ENCODE peak calls at places on chromosomes 13 and 19, in six cellular contexts. R is pancreas, F is heart right ventricle, Q is left ventricle myocardium inferior, A is A549, L is IMR-90. D is an unnamed sample. For H3K9me3, the result is how much of the 10 kb centered on the place peaks cover.

GRCh38 chr19:44672226-44672625 is 944 bp downstream of the CEACAM19 start:
- DNase-seq in R (no peak), F (no peak), Q (no peak), A (no peak), L (no peak), D (no peak)

GRCh38 chr19:44820648-44821609 is 12.0 kb downstream of the BCAM start:
- DNase-seq in R (no peak), F (peak), Q (peak), A (no peak), L (no peak), D (peak)

GRCh38 chr19:18118420-18119242 is 21.1 kb downstream of the MAST3 start:
- DNase-seq in R (no peak), F (no peak), Q (no peak), A (no peak), L (peak), D (no peak)

GRCh38 chr13:113589961-113590339 is 5.4 kb downstream of the TFDP1 start:
- DNase-seq in R (no peak), F (no peak), Q (no peak), A (no peak), L (no peak), D (no peak)

GRCh38 chr13:99947666-99948065 is 23.9 kb downstream of the ZIC5 start:
- DNase-seq in R (no peak), F (no peak), Q (no peak), A (no peak), L (no peak), D (no peak)

GRCh38 chr13:43411741-43412140 is 375.0 kb downstream of the ENOX1 start:
- DNase-seq in R (no peak), F (peak), Q (peak), A (no peak), L (peak), D (no peak)

GRCh38 chr13:40235160-40235796 is 431.2 kb downstream of the FOXO1 start:
- DNase-seq in R (no peak), F (no peak), Q (no peak), A (no peak), L (no peak), D (no peak)

GRCh38 chr13:110444226-110444653 is 117.3 kb downstream of the RAB20 start:
- DNase-seq in R (no peak), F (no peak), Q (peak), A (no peak), L (peak), D (no peak)

GRCh38 chr19:8451885-8452284 is 7.1 kb downstream of the HNRNPM start:
- DNase-seq in R (no peak), F (no peak), Q (no peak), A (peak), L (peak), D (no peak)

GRCh38 chr19:37948362-37948761 is 41.4 kb downstream of the SIPA1L3 start:
- DNase-seq in R (no peak), F (no peak), Q (no peak), A (no peak), L (no peak), D (no peak)

GRCh38 chr19:29311391-29311790 is 98.4 kb upstream of the UQCRFS1 start:
- DNase-seq in R (no peak), F (no peak), Q (no peak), A (no peak), L (no peak), D (no peak)

GRCh38 chr19:45497791-45498190 is 452 bp upstream of the PPM1N start:
- DNase-seq in R (no peak), F (no peak), Q (no peak), A (no peak), L (no peak), D (no peak)

GRCh38 chr13:45691667-45692066 is 10.5 kb upstream of the CBY2 start:
- DNase-seq in R (no peak), F (no peak), Q (no peak), A (no peak), L (no peak), D (no peak)

GRCh38 chr13:66210677-66211076 is 1019.5 kb downstream of the PCDH9 start:
- DNase-seq in R (no peak), F (no peak), Q (no peak), A (peak), L (peak), D (no peak)

GRCh38 chr19:4018140-4018613 is 10.6 kb downstream of the PIAS4 start:
- DNase-seq in R (no peak), F (no peak), Q (no peak), A (no peak), L (no peak), D (no peak)

GRCh38 chr13:59178344-59178743 is 985.4 kb downstream of the DIAPH3 start:
- DNase-seq in R (no peak), F (no peak), Q (no peak), A (no peak), L (peak), D (no peak)

GRCh38 chr19:14563989-14564650 is 7.7 kb downstream of the NDUFB7 start:
- DNase-seq in R (no peak), F (peak), Q (no peak), A (peak), L (no peak), D (no peak)

GRCh38 chr13:33739254-33739653 is 78.7 kb upstream of the RFC3 start:
- DNase-seq in R (no peak), F (no peak), Q (no peak), A (no peak), L (no peak), D (no peak)

GRCh38 chr13:111850976-111851375 is 216.0 kb upstream of the SOX1 start:
- DNase-seq in R (no peak), F (no peak), Q (no peak), A (no peak), L (no peak), D (no peak)

GRCh38 chr19:18898081-18898532 is 2.1 kb upstream of the CERS1 start:
- DNase-seq in R (no peak), F (no peak), Q (no peak), A (no peak), L (no peak), D (no peak)

GRCh38 chr13:96252903-96253302 is 163.0 kb downstream of the HS6ST3 start:
- DNase-seq in R (no peak), F (no peak), Q (no peak), A (no peak), L (no peak), D (no peak)

GRCh38 chr19:18254546-18255500 is 19.4 kb downstream of the IQCN start:
- DNase-seq in R (peak), F (no peak), Q (no peak), A (no peak), L (no peak), D (no peak)

DNA sequence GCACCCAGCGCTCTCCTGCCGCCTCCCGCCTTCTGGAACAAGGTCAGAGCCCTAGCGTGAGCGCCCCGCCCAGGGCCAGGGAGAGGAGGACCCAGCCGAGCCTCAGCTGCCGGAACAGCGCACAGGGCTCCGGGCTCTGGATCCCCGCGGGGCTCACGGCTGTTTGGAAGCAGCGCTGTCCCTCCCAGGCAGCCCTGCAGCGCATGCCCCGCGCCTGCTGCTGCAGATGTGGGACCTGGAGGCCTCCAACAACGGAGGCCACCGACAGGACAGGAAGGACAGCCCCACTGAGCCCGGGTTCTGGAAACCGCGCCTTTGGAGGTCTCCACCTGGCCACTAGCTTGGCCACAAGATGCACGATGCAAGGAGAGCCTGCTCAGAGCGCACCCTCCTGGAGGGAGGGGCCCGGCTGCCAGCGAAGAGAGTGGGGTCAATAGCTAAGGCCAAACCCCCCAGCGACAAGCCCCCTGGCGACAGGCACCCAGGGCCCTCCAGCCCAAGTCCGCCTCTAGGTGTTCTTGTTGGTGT is 12.6 kb downstream of the ZSCAN18 start:
- DNase-seq in R (no peak), F (no peak), Q (no peak), A (no peak), L (no peak), D (no peak)
- H3K9me3 ChIP-seq in R (under half), F (half or more), Q (half or more), A (half or more), L (half or more), D (half or more)

GRCh38 chr13:106450991-106451390 is 84.5 kb downstream of the EFNB2 start:
- DNase-seq in R (no peak), F (no peak), Q (no peak), A (no peak), L (no peak), D (no peak)

GRCh38 chr13:106453101-106453500 is 82.4 kb downstream of the EFNB2 start:
- DNase-seq in R (no peak), F (no peak), Q (no peak), A (no peak), L (no peak), D (no peak)

GRCh38 chr13:106455777-106456176 is 79.7 kb downstream of the EFNB2 start:
- DNase-seq in R (no peak), F (no peak), Q (no peak), A (no peak), L (peak), D (no peak)

GRCh38 chr13:106455190-106455589 is 80.3 kb downstream of the EFNB2 start:
- DNase-seq in R (no peak), F (no peak), Q (no peak), A (no peak), L (no peak), D (no peak)
- H3K9me3 ChIP-seq in R (under half), F (under half), Q (under half), A (under half), L (under half), D (under half)

DNA sequence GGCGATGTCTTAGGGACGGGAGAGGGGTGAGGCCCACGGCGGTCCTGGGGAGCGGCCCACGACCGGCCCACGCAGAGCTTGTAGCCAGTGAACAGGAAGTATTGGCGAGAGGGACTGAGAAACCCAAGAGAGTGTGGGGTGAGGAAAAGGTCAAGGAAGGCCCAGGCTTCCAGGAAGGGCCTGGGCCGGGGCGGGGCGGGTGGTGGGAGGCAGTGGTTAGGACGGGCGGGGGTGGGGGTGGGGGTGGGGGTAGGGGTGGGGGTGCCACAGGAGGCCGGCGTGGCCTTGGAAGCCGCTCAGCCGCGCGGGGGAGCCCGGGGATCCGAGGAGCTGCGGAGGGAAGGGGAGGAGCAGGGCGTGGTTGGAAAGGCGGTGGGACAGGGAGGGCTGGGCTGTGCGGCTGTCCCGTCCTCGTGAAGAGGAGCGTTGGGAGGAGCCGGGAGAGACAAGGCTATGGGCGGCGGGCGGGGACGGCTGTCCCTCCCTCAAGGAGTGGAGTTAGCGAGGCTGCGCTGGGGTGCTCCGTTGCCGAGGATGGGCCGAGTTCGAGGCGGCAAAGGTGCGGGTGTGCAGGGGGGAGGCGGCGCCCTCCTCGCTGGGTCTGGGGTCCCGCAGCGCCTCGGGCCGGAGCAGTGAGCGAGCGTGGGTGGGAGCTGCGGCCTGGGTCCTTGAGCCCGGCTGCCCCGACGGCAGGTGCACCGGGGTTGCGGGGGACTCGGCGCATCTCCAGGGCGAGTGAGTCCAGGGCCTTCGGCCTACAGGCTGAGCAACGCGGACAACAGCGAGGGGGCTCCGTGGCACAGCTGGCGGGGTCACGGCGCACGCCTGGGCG is 254.4 kb upstream of the SGCG start:
- DNase-seq in R (no peak), F (peak), Q (peak), A (no peak), L (no peak), D (peak)
- H3K9me3 ChIP-seq in R (under half), F (under half), Q (under half), A (under half), L (under half), D (under half)

GRCh38 chr19:55927991-55928390 is 4.1 kb downstream of the NLRP13 start:
- DNase-seq in R (no peak), F (no peak), Q (no peak), A (no peak), L (no peak), D (no peak)

DNA sequence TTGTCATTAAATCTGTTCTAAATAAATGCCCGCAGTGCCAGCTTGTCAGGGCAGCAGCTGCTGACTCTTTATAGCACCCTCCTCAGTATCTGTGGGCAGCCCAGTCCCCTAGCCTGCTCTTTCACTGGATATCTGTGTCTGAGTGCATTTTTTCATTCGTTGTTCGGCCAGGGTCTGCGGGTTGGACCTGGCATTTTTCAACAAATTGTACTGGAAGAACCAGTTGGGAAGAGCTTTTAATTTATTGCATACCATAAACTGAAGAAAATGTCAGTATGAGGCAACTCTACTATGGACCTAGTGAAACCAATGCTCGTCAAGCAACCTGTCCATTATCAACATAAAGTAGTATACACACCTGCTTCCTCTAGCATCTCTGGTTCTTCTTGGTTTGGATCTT is 8.6 kb downstream of the NLRP13 start:
- DNase-seq in R (no peak), F (no peak), Q (no peak), A (no peak), L (no peak), D (no peak)
- H3K9me3 ChIP-seq in R (under half), F (half or more), Q (half or more), A (under half), L (under half), D (under half)

DNA sequence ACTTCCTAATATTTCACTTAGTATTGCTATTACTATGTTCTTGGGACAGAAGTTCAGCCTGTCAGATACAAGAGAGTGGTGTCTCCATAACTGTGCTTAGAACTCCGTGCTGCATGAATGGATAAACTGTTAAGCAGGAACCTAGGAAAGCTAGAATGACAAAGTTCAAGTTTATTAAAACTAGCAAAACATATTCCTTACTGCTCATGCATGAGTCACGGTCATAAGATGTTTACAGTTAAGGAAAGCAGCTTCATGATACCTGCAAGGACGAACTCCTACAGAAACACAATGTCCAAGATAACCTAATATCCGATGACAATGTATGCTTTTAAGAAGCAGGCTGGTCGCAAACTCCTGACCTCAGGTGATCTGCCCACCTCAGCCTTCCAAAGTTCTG is 6.0 kb upstream of the ZNF765 start:
- DNase-seq in R (no peak), F (no peak), Q (no peak), A (no peak), L (peak), D (no peak)
- H3K9me3 ChIP-seq in R (under half), F (half or more), Q (under half), A (half or more), L (under half), D (under half)

DNA sequence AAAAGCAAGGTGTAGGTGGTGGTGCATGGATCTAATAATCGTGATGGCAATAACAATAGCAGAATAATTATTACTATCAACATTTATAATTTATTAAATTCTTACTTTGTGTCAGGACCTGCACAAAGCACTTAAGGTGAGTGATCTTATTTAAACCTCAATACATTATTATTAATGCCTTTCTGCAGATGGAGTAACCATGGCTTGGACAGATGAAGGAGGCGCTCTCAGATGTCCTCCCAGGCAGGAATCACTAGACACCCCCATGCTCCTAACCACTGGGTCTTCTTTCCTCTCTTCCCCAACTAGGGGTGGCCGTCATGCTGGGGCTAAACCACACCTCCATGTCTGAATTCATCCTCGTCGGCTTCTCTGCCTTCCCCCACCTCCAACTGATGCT is at the start of gene OR10H2:
- DNase-seq in R (no peak), F (no peak), Q (no peak), A (no peak), L (no peak), D (no peak)
- H3K9me3 ChIP-seq in R (under half), F (under half), Q (under half), A (under half), L (under half), D (under half)

GRCh38 chr19:58291943-58292342 is 13.2 kb downstream of the ZNF8 start:
- DNase-seq in R (no peak), F (no peak), Q (no peak), A (no peak), L (no peak), D (no peak)

GRCh38 chr19:58294743-58295374 is 10.3 kb upstream of the ERVK3-1 start:
- DNase-seq in R (no peak), F (no peak), Q (no peak), A (peak), L (no peak), D (no peak)

GRCh38 chr19:58300620-58301019 is 4.6 kb upstream of the ERVK3-1 start:
- DNase-seq in R (no peak), F (no peak), Q (no peak), A (no peak), L (no peak), D (no peak)

DNA sequence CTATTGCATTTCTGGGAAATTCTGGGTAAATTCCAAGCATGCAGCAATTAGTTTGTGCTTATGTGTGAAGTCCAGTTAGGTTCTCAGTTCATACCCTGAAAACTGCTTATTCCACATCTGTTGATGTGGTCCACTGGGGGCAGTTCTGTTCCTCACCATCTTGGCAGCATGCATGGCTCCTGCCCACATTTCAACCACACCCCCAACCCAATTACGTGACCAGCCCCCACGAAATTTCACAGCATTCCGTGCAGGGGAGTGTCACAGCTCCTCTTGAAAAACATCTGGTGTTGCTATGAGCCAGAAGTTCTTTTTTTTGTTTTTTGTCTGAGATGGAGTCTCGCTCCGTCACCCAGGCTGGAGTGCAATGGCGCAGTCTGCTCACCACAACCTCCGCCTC is 9.1 kb upstream of the ERVK3-1 start:
- DNase-seq in R (no peak), F (no peak), Q (no peak), A (no peak), L (no peak), D (no peak)
- H3K9me3 ChIP-seq in R (under half), F (half or more), Q (half or more), A (half or more), L (half or more), D (under half)

DNA sequence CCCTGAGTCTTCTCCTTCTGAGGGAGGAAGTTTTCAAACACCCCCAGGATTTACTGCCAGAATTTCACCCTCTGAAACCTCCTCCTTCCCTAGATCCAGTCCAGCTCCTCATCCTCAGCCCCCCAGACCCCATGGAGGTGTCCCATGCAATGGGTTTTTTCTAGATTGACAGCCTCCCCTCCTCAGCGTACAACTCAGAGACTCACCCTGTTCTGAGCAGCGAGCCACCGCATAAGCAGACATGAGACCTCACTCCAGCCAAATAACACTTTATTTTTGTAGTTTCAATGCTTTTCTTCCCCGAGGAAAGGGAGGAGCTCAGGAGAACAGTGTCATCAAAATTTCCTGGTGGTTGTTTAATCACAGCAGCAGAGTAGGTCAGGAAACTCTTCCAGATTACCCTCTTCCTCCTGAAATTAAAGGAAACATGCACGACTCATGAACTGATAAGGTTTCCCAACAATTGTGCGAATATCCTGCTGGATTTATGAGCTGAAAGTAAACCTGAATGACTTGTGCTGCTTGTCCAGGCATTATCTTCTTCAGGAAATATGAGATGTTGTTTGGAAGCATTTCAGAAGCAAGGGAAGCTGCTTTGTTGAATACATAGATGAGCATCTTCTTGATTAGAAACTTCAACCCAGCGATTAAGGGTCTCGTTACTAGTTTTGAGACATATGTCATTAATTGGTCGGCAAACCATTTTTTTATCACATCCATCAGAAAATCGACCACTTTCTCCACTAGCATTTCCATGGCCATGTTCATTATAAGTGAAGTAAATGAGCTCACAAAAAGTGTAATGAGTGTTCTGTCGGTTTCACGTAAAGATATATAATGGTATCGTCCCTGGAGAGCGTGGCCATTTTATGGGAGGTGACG is 36.2 kb downstream of the ERICH4 start:
- DNase-seq in R (no peak), F (no peak), Q (no peak), A (no peak), L (no peak), D (no peak)
- H3K9me3 ChIP-seq in R (under half), F (under half), Q (under half), A (under half), L (under half), D (under half)

D was measured in tibial artery.